ENCODE peak calls at places on chromosomes 11 and 22, in five cellular contexts. U is fibroblast of lung, F is neural progenitor cell, L is IMR-90, G is HCT116. R is an unnamed sample.

GRCh38 chr11:61543606-61544306 is 35.2 kb downstream of the LRRC10B start:
- DNase-seq in F (no peak), G (no peak), L (peak; percentile 57), U (peak; percentile 82), R (no peak)

GRCh38 chr22:43173566-43173965 is 13.4 kb downstream of the TTLL12 start:
- DNase-seq in G (no peak), L (no peak), U (no peak), F (no peak), R (no peak)

GRCh38 chr11:100739636-100740035 is 52.5 kb downstream of the ARHGAP42 start:
- DNase-seq in F (peak; percentile 36), G (peak; percentile 61), U (peak; percentile 91), L (peak; percentile 90), R (no peak)

GRCh38 chr11:92269021-92269420 is 44.4 kb downstream of the FAT3 start:
- DNase-seq in U (peak; percentile 21), F (no peak), L (peak; percentile 42), G (no peak), R (peak; percentile 39)

GRCh38 chr11:94895451-94895850 is 77.9 kb downstream of the CWC15 start:
- DNase-seq in F (no peak), L (peak; percentile 80), U (peak; percentile 60), G (no peak), R (no peak)

GRCh38 chr22:33866521-33866920 is 53.8 kb downstream of the LARGE1 start:
- DNase-seq in L (no peak), F (no peak), G (no peak), U (no peak), R (no peak)

GRCh38 chr11:57905439-57905838 is 118.2 kb upstream of the OR9Q1 start:
- DNase-seq in U (no peak), F (no peak), G (no peak), L (no peak), R (no peak)

GRCh38 chr22:22684605-22685561 is 40.5 kb downstream of the GGTLC2 start:
- DNase-seq in L (peak; percentile 88), G (no peak), U (peak; percentile 90), F (peak; percentile 55), R (no peak)

GRCh38 chr11:58919561-58919960 is 19.7 kb upstream of the GLYATL1 start:
- DNase-seq in G (no peak), U (no peak), L (peak; percentile 6), F (no peak), R (no peak)

GRCh38 chr11:114553642-114554041 is 6.0 kb downstream of the NXPE1 start:
- DNase-seq in L (peak; percentile 19), U (no peak), F (no peak), G (no peak), R (no peak)

GRCh38 chr11:23778971-23779370 is 717.9 kb upstream of the LUZP2 start:
- DNase-seq in L (peak; percentile 32), F (no peak), G (no peak), U (peak; percentile 17), R (no peak)

GRCh38 chr11:64206457-64207246 is at the start of gene FERMT3:
- DNase-seq in U (no peak), G (no peak), F (no peak), L (no peak), R (no peak)

GRCh38 chr11:69660001-69660500 is 15.1 kb downstream of the LTO1 start:
- DNase-seq in F (no peak), G (no peak), L (no peak), U (no peak), R (no peak)

GRCh38 chr11:130762342-130763037 is 153.8 kb downstream of the SNX19 start:
- DNase-seq in L (no peak), F (no peak), G (no peak), U (no peak), R (no peak)

GRCh38 chr11:101915811-101916291 is 471 bp downstream of the ANGPTL5 start:
- DNase-seq in U (peak; percentile 49), G (no peak), F (peak; percentile 29), L (peak; percentile 36), R (no peak)

GRCh38 chr11:11786771-11787170 is 55.0 kb upstream of the USP47 start:
- DNase-seq in G (no peak), L (peak; percentile 40), F (peak; percentile 25), U (peak; percentile 51), R (no peak)

GRCh38 chr11:101914349-101914736 is 467 bp upstream of the CEP126 start:
- DNase-seq in U (peak; percentile 61), L (peak; percentile 49), F (peak; percentile 11), G (no peak), R (peak; percentile 11)

GRCh38 chr11:36247493-36247892 is 41.7 kb downstream of the COMMD9 start:
- DNase-seq in G (no peak), U (no peak), F (no peak), L (no peak), R (no peak)

GRCh38 chr22:40031766-40032470 is 37.2 kb downstream of the FAM83F start:
- DNase-seq in F (no peak), L (no peak), U (no peak), G (no peak), R (no peak)

GRCh38 chr11:115581871-115582639 is 77.8 kb upstream of the CADM1 start:
- DNase-seq in L (peak; percentile 5), U (peak; percentile 29), G (no peak), F (peak; percentile 33), R (no peak)

GRCh38 chr11:44863231-44863630 is 87.5 kb downstream of the TP53I11 start:
- DNase-seq in U (no peak), G (no peak), L (no peak), F (peak; percentile 94), R (peak; percentile 82)

GRCh38 chr11:76713499-76713898 is 43.0 kb upstream of the LRRC32 start:
- DNase-seq in G (no peak), F (no peak), U (no peak), L (no peak), R (no peak)

GRCh38 chr11:64152841-64153691 is 12.8 kb downstream of the MACROD1 start:
- DNase-seq in L (peak; percentile 20), U (peak; percentile 22), F (peak; percentile 76), G (no peak), R (peak; percentile 54)

GRCh38 chr11:8056810-8057463 is 24.1 kb upstream of the TUB start:
- DNase-seq in G (no peak), L (peak; percentile 68), F (no peak), U (peak; percentile 83), R (no peak)

GRCh38 chr22:47238886-47239860 is 476.7 kb downstream of the TBC1D22A start:
- DNase-seq in U (peak; percentile 28), F (no peak), L (no peak), G (no peak), R (no peak)

GRCh38 chr11:103488579-103488978 is 379.4 kb downstream of the DYNC2H1 start:
- DNase-seq in G (no peak), F (no peak), U (no peak), L (no peak), R (no peak)

GRCh38 chr22:50201191-50202129 is 649 bp downstream of the SELENOO start:
- DNase-seq in L (no peak), U (no peak), F (peak; percentile 73), G (no peak), R (no peak)

GRCh38 chr22:50199836-50200332 is 927 bp upstream of the SELENOO start:
- DNase-seq in G (no peak), L (no peak), U (no peak), F (peak; percentile 61), R (no peak)

GRCh38 chr22:50203288-50203687 is 2.5 kb downstream of the SELENOO start:
- DNase-seq in U (no peak), G (no peak), L (no peak), F (no peak), R (no peak)

GRCh38 chr22:50200333-50201190 is at the start of gene SELENOO:
- DNase-seq in G (peak; percentile 72), L (peak; percentile 77), U (peak; percentile 80), F (peak; percentile 94), R (peak; percentile 87)

DNA sequence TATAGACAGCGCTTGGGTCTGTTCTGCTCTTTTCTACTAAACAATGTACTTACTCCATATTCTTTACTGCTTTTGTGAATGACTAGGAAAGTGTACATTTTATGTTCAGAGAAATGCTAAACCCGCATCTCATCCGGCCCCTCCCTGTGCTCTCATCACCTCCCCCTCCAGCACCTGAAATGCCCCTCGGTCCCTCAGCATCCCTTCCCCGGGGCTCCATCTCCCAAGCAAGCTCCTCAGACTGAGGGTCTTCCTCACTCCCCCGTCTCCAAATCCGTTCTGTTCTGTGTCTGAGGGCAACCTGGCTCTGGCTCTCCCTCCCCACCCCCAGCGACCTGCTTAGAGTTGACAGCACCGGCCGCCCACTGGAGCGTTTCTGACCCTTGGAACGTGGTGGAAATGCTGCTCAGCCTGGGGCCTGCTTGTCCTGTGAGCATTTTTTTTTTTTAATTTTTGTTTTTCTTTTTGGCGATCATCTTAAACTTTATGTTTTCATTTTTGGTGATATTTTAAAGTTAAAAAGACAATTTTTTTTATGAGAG is 1.4 kb downstream of the SELENOO start:
- DNase-seq in F (no peak), L (no peak), U (no peak), G (no peak), R (no peak)
- H3K9ac ChIP-seq in F (peak overlapping the region; percentile 44), L (peak overlapping the region; percentile 69), U (peak overlapping the region; percentile 71), G (peak overlapping the region; percentile 67), R (peak overlapping the region; percentile 96)

GRCh38 chr22:20781272-20781990 is 7.5 kb downstream of the SERPIND1 start:
- DNase-seq in U (no peak), G (no peak), L (peak; percentile 21), F (no peak), R (no peak)
- H3K9ac ChIP-seq in U (no peak overlapping the region), G (no peak overlapping the region), L (no peak overlapping the region), F (no peak overlapping the region), R (no peak overlapping the region)

DNA sequence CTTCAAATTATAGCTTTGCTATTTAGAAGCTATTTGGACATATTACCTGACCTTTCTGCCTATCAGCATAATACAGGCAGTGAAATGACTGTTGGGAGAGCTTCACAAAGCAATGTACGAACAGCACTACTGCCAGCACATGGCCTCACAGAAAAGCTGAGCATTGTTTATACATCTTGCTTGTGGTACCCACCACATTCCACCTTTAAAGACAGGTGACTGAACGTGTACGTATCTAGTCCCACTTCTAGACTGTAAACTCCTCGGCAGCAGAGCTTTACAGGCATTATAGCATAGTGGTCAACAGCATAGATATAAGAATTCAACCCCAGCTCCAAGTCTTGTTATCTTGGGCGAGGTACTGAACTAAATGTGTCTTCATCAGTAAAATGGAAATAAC is 1.6 kb downstream of the JOSD1 start:
- DNase-seq in L (no peak), F (no peak), G (no peak), U (no peak), R (no peak)
- H3K9ac ChIP-seq in L (peak overlapping the region; percentile 99), F (no peak overlapping the region), G (peak overlapping the region; percentile 98), U (no peak overlapping the region), R (no peak overlapping the region)

GRCh38 chr22:49641770-49642313 is 185.8 kb downstream of the BRD1 start:
- DNase-seq in L (no peak), G (no peak), U (no peak), F (no peak), R (no peak)
- H3K9ac ChIP-seq in L (no peak overlapping the region), G (no peak overlapping the region), U (no peak overlapping the region), F (no peak overlapping the region), R (no peak overlapping the region)

GRCh38 chr11:65384301-65384889 is 1.9 kb upstream of the SLC25A45 start:
- DNase-seq in F (no peak), L (peak; percentile 56), U (peak; percentile 73), G (no peak), R (no peak)
- H3K9ac ChIP-seq in F (no peak overlapping the region), L (peak overlapping the region; percentile 12), U (no peak overlapping the region), G (peak overlapping the region; percentile 3), R (no peak overlapping the region)